ENCODE peak calls at places on chromosomes 6 and 20, in nine cellular contexts. C, I, Z, P, D, N, H, K and F are unnamed samples.

GRCh38 chr6:42226251-42227143 is 8.8 kb upstream of the MRPS10 start:
- DNase-seq in Z (no peak), H (peak; percentile 73), C (no peak), D (peak; percentile 53), I (peak; percentile 65), P (no peak), N (no peak), K (no peak), F (no peak)

GRCh38 chr6:162710438-162710837 is 17.1 kb downstream of the PRKN start:
- DNase-seq in K (no peak), H (no peak), P (no peak), I (no peak), C (no peak), N (no peak), Z (no peak), D (no peak), F (no peak)

GRCh38 chr6:46642928-46643751 is 9.5 kb downstream of the CYP39A1 start:
- DNase-seq in N (no peak), P (no peak), I (no peak), Z (no peak), C (no peak), H (no peak), K (no peak), D (no peak), F (no peak)

GRCh38 chr6:116446399-116446798 is 14.8 kb upstream of the CALHM6 start:
- DNase-seq in C (no peak), D (peak; percentile 24), Z (no peak), H (peak; percentile 53), I (peak; percentile 57), K (no peak), P (peak; percentile 81), N (no peak), F (no peak)

GRCh38 chr6:34393191-34393967 is 910 bp upstream of the NUDT3 start:
- DNase-seq in Z (no peak), P (peak; percentile 85), I (no peak), D (no peak), H (no peak), N (no peak), C (no peak), K (no peak), F (peak; percentile 45)

GRCh38 chr6:110255356-110255755 is 75.1 kb downstream of the CDC40 start:
- DNase-seq in N (peak; percentile 43), H (peak; percentile 26), C (peak; percentile 70), K (peak; percentile 18), Z (no peak), D (peak; percentile 60), I (peak; percentile 43), P (peak; percentile 46), F (no peak)

GRCh38 chr6:35297541-35298481 is at the start of gene DEF6:
- DNase-seq in K (peak; percentile 85), D (peak; percentile 94), N (peak; percentile 64), H (peak; percentile 73), C (peak; percentile 95), Z (no peak), P (peak; percentile 99), I (peak; percentile 79), F (peak; percentile 93)

GRCh38 chr6:167098825-167099225 is 24.1 kb upstream of the CCR6 start:
- DNase-seq in D (no peak), P (peak; percentile 58), H (no peak), C (no peak), N (no peak), K (no peak), Z (no peak), I (no peak), F (peak; percentile 52)

GRCh38 chr6:21132856-21133610 is 460.5 kb upstream of the SOX4 start:
- DNase-seq in P (no peak), Z (no peak), I (peak; percentile 11), D (peak; percentile 21), C (no peak), N (no peak), H (no peak), K (no peak), F (no peak)

GRCh38 chr6:113050010-113050893 is 703.1 kb downstream of the RFPL4B start:
- DNase-seq in Z (no peak), D (peak; percentile 55), K (no peak), N (no peak), P (no peak), I (peak; percentile 76), C (no peak), H (peak; percentile 63), F (no peak)

GRCh38 chr6:168675933-168676551 is 235.1 kb downstream of the SMOC2 start:
- DNase-seq in I (no peak), C (no peak), K (no peak), P (no peak), Z (no peak), N (no peak), H (no peak), D (no peak), F (no peak)

GRCh38 chr20:50425076-50425475 is 85.1 kb upstream of the PTPN1 start:
- DNase-seq in C (no peak), N (no peak), Z (no peak), P (peak; percentile 74), I (no peak), K (no peak), H (peak; percentile 47), D (no peak), F (no peak)

GRCh38 chr6:98530732-98531131 is 303.6 kb upstream of the POU3F2 start:
- DNase-seq in I (no peak), D (no peak), C (no peak), P (no peak), N (no peak), K (no peak), H (no peak), Z (no peak), F (no peak)

GRCh38 chr6:47655719-47656595 is 42.4 kb upstream of the ADGRF4 start:
- DNase-seq in I (peak; percentile 65), Z (no peak), P (peak; percentile 65), K (no peak), H (peak; percentile 60), N (no peak), C (peak; percentile 90), D (no peak), F (no peak)

DNA sequence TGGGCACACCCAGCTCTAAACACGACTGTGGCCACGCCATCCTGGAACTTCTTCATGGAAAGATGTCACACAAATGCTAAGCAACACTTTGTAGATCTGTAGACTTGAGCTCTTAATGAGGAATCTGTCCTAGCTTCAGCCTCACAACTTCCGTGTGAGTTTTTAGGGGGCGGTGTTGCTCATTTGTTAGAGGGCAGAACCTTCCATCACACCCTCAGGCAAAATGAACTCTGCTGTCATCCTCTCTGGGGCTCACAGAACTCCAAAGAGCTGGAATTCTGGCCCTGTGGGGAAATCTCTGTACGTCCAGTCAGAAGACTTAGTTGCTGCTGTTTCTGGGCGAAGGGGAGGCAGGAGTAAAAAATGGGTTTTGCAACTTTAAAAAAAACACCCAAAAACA is 49.8 kb downstream of the NRN1 start:
- DNase-seq in P (no peak), Z (no peak), D (no peak), H (no peak), C (peak; percentile 39), N (no peak), I (no peak), K (no peak), F (no peak)
- TF ChIP-seq CTCF in P (no peak), Z (no peak), D (no peak), H (no peak), C (peak; percentile 42), N (no peak), I (no peak), K (no peak), F (no peak)

GRCh38 chr20:60715172-60715571 is 536.9 kb upstream of the CDH4 start:
- DNase-seq in P (no peak), D (no peak), Z (no peak), H (no peak), I (no peak), N (no peak), C (peak; percentile 73), K (no peak), F (no peak)
- TF ChIP-seq CTCF in P (no peak), D (no peak), Z (no peak), H (no peak), I (no peak), N (peak; percentile 32), C (peak; percentile 47), K (no peak), F (no peak)

DNA sequence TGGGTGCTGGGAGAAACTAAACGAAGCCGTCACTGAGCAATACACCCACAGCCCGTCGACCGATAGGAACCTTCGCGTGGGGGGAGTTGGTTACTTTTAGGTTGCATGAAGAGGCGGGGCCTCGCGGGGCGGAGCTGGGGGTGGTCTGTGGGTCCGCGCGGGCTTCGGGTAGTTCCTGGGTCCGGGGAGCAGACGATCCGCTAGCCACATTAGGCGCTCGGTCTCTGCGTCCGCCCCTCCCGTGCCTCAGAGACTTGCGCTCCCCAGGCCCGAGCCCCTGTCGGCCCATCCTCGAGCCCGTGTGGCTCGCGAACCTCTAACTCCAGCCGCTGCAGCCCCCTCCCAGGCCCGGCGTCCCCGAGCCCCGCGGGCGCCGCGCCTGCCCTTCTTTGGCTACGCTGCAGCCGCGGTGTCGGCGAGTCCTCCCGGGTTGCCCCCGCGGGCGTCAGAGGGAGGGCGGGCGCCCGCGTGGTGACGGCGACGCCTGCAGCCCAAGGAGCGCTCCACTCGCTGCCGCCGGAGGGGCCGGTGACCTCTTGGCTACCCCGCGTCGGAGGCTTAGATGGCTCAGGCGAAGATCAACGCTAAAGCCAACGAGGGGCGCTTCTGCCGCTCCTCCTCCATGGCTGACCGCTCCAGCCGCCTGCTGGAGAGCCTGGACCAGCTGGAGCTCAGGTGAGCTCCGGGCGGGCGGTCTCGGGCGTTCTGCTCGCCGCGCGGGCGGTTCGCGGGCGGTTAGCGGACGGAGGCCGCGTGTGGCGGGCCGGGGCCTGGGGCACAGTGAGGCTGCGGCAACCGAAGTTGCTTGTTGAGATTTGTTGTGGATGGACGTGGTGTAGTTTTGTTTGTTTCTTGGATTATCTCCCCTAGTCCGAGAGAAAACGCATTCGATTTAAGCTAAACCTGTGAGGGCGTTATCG is at the start of gene BAG2:
- DNase-seq in C (peak; percentile 84), I (peak; percentile 90), Z (peak; percentile 94), P (peak; percentile 98), H (peak; percentile 89), K (peak; percentile 89), D (peak; percentile 93), N (peak; percentile 77), F (peak; percentile 94)
- TF ChIP-seq CTCF in C (peak; percentile 33), I (peak; percentile 5), Z (peak; percentile 23), P (no peak), H (no peak), K (no peak), D (peak; percentile 36), N (peak; percentile 27), F (peak; percentile 19)

GRCh38 chr20:4065405-4065841 is 50.1 kb upstream of the RNF24 start:
- DNase-seq in H (peak; percentile 100), Z (no peak), D (peak; percentile 95), I (peak; percentile 99), N (no peak), C (no peak), P (peak; percentile 93), K (no peak), F (no peak)

GRCh38 chr20:4063631-4064030 is 48.3 kb upstream of the RNF24 start:
- DNase-seq in H (no peak), D (peak; percentile 79), I (peak; percentile 55), C (no peak), K (no peak), N (no peak), Z (peak; percentile 67), P (peak; percentile 57), F (no peak)

GRCh38 chr20:4066551-4066950 is 51.2 kb upstream of the RNF24 start:
- DNase-seq in N (no peak), D (no peak), Z (no peak), C (no peak), I (no peak), H (no peak), K (no peak), P (peak; percentile 57), F (no peak)

GRCh38 chr20:4062721-4063606 is 47.6 kb upstream of the RNF24 start:
- DNase-seq in I (no peak), Z (peak; percentile 64), N (no peak), C (no peak), H (peak; percentile 50), P (no peak), D (no peak), K (no peak), F (no peak)

GRCh38 chr20:4064118-4064962 is 49.0 kb upstream of the RNF24 start:
- DNase-seq in Z (peak; percentile 96), K (peak; percentile 94), H (peak; percentile 99), P (peak; percentile 92), N (no peak), I (peak; percentile 98), C (peak; percentile 73), D (peak; percentile 91), F (no peak)
- TF ChIP-seq CTCF in Z (no peak), K (no peak), H (no peak), P (no peak), N (no peak), I (no peak), C (no peak), D (no peak), F (no peak)